ENCODE peak calls at places on chromosomes 1 and 21, in five cellular contexts. S, E, A, W and H are unnamed samples. For H3K36me3 and H3K27me3, the result is how much of the 10 kb centered on the place peaks cover.

GRCh38 chr1:36143424-36143823 is 5.9 kb downstream of the TRAPPC3 start:
- DNase-seq in A (no peak), E (no peak), S (no peak), W (no peak), H (no peak)

GRCh38 chr21:16304189-16304588 is 574.4 kb downstream of the USP25 start:
- DNase-seq in E (no peak), W (no peak), S (no peak), A (peak), H (no peak)

GRCh38 chr1:53254011-53254640 is 15.8 kb upstream of the MAGOH start:
- DNase-seq in S (peak), A (no peak), W (no peak), E (peak), H (no peak)

GRCh38 chr1:7418442-7419080 is 352.5 kb upstream of the VAMP3 start:
- DNase-seq in E (no peak), W (no peak), S (no peak), A (no peak), H (no peak)

GRCh38 chr1:166165661-166166399 is 971 bp downstream of the FAM78B start:
- DNase-seq in A (peak), S (no peak), E (peak), W (peak), H (peak)

GRCh38 chr1:173451981-173452380 is 25.2 kb upstream of the PRDX6 start:
- DNase-seq in E (peak), S (peak), A (no peak), W (no peak), H (no peak)

GRCh38 chr1:91308544-91308943 is 96.1 kb downstream of the HFM1 start:
- DNase-seq in W (no peak), E (no peak), S (no peak), A (no peak), H (no peak)

GRCh38 chr1:235027076-235027861 is 101.4 kb downstream of the TOMM20 start:
- DNase-seq in A (no peak), E (no peak), W (no peak), S (no peak), H (no peak)

GRCh38 chr1:206816390-206817287 is 44.3 kb upstream of the IL10 start:
- DNase-seq in W (no peak), S (peak), A (no peak), E (peak), H (no peak)

GRCh38 chr1:7535934-7536878 is 234.9 kb upstream of the VAMP3 start:
- DNase-seq in A (no peak), E (no peak), S (no peak), W (peak), H (peak)

GRCh38 chr1:173867141-173867752 is 542 bp downstream of the GAS5 start:
- DNase-seq in S (no peak), W (peak), A (no peak), E (no peak), H (no peak)

GRCh38 chr21:27578741-27579265 is 611.9 kb upstream of the ADAMTS5 start:
- DNase-seq in E (no peak), A (no peak), W (no peak), S (no peak), H (no peak)

GRCh38 chr1:180507826-180508724 is 5.7 kb upstream of the ACBD6 start:
- DNase-seq in A (peak), E (peak), W (no peak), S (peak), H (no peak)

GRCh38 chr1:29649375-29650040 is 413.2 kb downstream of the PTPRU start:
- DNase-seq in S (no peak), A (no peak), E (no peak), W (no peak), H (no peak)

GRCh38 chr1:232622378-232622777 is 7.6 kb downstream of the SIPA1L2 start:
- DNase-seq in A (no peak), S (no peak), W (no peak), E (no peak), H (no peak)

GRCh38 chr1:108590947-108591346 is 31.0 kb downstream of the EEIG2 start:
- DNase-seq in W (no peak), E (peak), A (peak), S (peak), H (peak)

GRCh38 chr1:10940838-10941237 is 71.6 kb upstream of the TARDBP start:
- DNase-seq in E (no peak), W (no peak), A (no peak), S (no peak), H (no peak)

GRCh38 chr1:65243492-65243891 is 65.9 kb upstream of the DNAJC6 start:
- DNase-seq in A (no peak), W (no peak), E (no peak), S (no peak), H (no peak)

GRCh38 chr1:55552636-55553035 is 337.5 kb upstream of the USP24 start:
- DNase-seq in W (no peak), S (no peak), A (no peak), E (no peak), H (no peak)

GRCh38 chr1:172399369-172400072 is 21.0 kb upstream of the C1orf105 start:
- DNase-seq in S (peak), W (peak), A (peak), E (peak), H (peak)

GRCh38 chr1:92298573-92299476 is at the start of the genes GLMN and RPAP2:
- DNase-seq in W (peak), S (peak), A (peak), E (peak), H (peak)

GRCh38 chr1:23330846-23331245 is 13.2 kb downstream of the HNRNPR start:
- DNase-seq in E (peak), S (no peak), A (no peak), W (no peak), H (no peak)

GRCh38 chr1:23322770-23323169 is 21.3 kb downstream of the HNRNPR start:
- DNase-seq in E (no peak), A (no peak), S (no peak), W (no peak), H (no peak)

DNA sequence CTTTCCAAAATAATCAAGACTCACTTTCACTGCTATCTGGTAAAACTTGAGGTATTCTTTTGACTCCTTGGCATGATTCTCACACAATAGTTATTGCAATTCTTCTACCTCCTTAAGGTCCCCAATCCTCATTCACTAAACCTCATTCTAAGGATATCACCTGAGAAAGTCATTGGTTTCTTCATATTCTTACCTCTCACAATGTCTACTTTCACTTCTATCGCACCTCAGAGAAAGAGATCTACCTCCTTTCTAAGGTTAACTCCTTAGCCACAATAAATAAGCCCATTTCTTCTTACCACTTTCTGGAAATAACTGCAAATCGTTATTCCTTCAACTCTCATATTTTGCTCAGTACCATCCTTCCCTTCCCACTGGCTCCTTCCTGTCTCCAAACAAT is 18.7 kb downstream of the HNRNPR start:
- DNase-seq in E (no peak), A (no peak), S (no peak), W (no peak), H (no peak)
- H3K36me3 ChIP-seq in E (under half), A (under half), S (under half), W (half or more), H (half or more)

DNA sequence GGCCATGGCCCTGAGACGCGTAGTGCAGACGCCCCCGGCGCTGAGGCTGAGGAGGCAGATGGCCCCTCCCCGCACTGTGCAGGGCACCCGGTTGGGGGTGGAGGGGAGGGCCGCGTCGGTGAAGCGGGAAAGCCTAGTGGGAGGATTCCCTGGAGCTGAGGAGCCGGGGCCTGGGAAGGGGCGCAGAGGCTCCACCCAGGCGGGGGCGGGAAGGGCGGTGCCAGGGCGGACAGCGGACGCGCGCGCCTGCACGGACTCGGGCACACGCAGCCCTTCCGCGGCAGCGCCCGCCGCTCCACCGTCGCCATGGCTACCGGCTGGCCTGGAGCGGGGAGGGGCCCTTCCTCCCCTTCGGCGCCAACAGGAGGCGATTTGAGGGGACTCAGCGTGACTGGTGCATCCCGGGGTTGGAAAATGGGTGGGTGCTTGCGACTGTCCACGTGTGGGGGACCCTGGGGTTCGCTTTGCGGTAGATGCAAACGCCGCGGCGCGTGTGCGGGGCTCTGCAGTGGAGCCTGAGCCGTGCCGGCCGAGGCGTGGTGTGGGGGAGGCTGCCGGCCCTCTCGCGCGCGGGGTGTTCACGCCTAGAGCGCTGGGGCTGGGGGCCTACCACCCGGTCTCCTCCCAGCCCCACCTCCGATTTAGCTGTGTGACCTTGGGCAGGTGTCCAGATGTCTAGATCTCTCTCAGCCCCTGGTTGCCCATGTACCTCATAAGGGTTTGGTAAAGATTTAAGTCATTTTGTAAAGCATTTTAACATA is 35.1 kb downstream of the PTPRF start:
- DNase-seq in W (peak), E (peak), S (peak), A (peak), H (peak)
- H2AFZ ChIP-seq in W (no peak), E (peak), S (peak), A (peak), H (no peak)

GRCh38 chr1:201116091-201116490 is 3.9 kb upstream of the CACNA1S start:
- DNase-seq in A (no peak), S (no peak), E (no peak), W (no peak), H (no peak)
- H3K27me3 ChIP-seq in A (under half), S (half or more), E (under half), W (half or more), H (under half)

DNA sequence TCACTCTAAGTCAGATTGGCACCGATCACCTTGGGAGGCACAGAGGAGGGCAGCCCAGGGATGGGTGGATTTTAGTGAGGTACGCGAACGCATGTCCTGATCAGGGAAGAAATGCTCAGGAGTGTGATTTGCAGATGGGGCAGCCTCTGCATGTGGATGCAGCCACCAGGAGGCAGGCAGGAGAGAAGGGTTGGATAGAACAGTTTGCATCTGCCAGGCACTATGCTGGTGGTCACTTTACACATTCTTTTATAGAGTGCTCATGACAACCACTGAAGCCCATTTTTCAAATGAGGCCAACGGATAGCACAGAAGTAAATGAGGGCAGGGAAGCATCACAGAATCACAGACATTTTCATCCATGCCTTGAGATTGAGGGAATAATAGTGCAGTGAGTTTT is 5.7 kb downstream of the LAMB3 start:
- DNase-seq in W (peak), S (peak), A (no peak), E (peak), H (peak)
- H3K36me3 ChIP-seq in W (under half), S (under half), A (under half), E (under half), H (under half)

DNA sequence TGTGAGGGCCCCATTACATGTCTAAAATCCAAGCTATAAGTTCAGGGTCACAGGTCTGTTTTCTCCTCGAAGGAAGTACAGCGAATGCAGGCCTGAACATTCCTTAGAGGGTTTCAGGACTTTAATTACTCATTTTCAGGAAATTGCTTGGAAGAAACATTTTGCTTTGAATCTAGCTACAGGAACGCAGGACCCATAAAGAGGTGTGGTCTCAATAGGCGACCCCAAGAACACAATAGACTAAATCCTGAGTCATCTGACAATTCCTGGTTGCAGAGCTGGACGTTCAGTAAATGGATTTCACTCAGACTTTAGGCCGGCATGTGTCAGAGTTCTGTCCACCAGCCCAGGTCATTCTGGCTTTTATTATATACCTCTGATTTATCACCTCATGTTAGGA is 1.0 kb upstream of the ERG start:
- DNase-seq in E (no peak), A (peak), W (no peak), S (no peak), H (no peak)
- H2AFZ ChIP-seq in E (no peak), A (no peak), W (no peak), S (no peak), H (peak)

GRCh38 chr1:154574715-154575114 is 7.1 kb downstream of the CHRNB2 start:
- DNase-seq in A (no peak), W (peak), S (peak), E (peak), H (no peak)

GRCh38 chr1:154571244-154571963 is 3.8 kb downstream of the CHRNB2 start:
- DNase-seq in W (no peak), E (no peak), S (no peak), A (no peak), H (no peak)

GRCh38 chr1:154573168-154573510 is 5.6 kb downstream of the CHRNB2 start:
- DNase-seq in W (no peak), E (no peak), S (no peak), A (no peak), H (no peak)

GRCh38 chr1:154571964-154572288 is 4.3 kb downstream of the CHRNB2 start:
- DNase-seq in S (no peak), E (no peak), W (no peak), A (no peak), H (peak)

DNA sequence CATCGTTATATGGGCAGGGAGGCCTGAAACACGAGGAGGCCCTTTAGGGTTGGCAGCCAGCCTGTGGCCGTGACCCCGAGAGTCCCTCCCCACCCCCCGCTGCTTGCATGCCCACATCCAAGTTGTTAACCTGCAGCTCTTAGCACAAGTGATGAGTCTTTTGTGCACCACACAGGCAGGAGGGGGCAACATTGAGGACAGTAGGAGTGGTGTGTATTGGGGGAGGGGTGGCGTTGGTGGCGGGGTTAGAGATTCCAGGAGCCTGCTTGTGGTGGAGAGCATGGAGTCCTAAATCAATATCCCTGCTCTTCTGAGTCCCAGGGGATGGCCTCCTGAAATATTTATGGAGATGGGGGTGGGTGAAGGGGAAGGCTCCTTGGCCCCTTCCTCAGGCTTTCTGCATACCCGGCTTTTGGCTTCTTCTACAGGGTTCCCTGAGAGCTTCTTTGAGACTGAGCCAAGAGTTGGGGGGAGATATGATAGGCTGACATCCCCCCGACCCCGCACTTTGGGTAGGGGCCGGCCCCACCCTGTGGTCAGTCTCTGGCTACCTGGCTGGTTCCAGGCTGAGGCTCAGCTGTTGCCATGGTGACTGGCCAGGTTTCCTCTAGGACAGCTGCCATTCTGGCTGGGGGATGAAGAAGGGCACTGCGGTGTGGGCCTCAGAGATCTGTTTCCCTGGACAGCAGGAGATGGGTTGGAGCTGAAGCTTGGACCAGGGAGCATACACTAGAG is 5.0 kb downstream of the CHRNB2 start:
- DNase-seq in A (no peak), E (no peak), S (no peak), W (no peak), H (peak)
- H3K27me3 ChIP-seq in A (under half), E (under half), S (under half), W (under half), H (under half)